ENCODE peak calls at places on chromosomes 3 and 15, in six cellular contexts. One of them, this sample, is unnamed.

GRCh38 chr3:119323401-119324107 is 29.4 kb downstream of the ARHGAP31 start:
- DNase-seq in heart left ventricle: no peak
- DNase-seq in sigmoid colon: no peak
- DNase-seq in uterus: no peak
- DNase-seq in Peyer's patch: peak; percentile 61
- DNase-seq in endothelial cell of umbilical vein: no peak
- DNase-seq in this sample: no peak

GRCh38 chr3:182682263-182683229 is 110.8 kb upstream of the ATP11B start:
- DNase-seq in heart left ventricle: peak; percentile 32
- DNase-seq in sigmoid colon: no peak
- DNase-seq in uterus: no peak
- DNase-seq in Peyer's patch: peak; percentile 69
- DNase-seq in endothelial cell of umbilical vein: peak; percentile 45
- DNase-seq in this sample: peak; percentile 18

GRCh38 chr15:92076536-92076935 is 223.0 kb downstream of the SLCO3A1 start:
- DNase-seq in heart left ventricle: no peak
- DNase-seq in sigmoid colon: no peak
- DNase-seq in uterus: no peak
- DNase-seq in Peyer's patch: no peak
- DNase-seq in endothelial cell of umbilical vein: no peak
- DNase-seq in this sample: no peak

GRCh38 chr3:172148269-172148668 is 108.9 kb downstream of the FNDC3B start:
- DNase-seq in heart left ventricle: no peak
- DNase-seq in sigmoid colon: no peak
- DNase-seq in uterus: no peak
- DNase-seq in Peyer's patch: no peak
- DNase-seq in endothelial cell of umbilical vein: peak; percentile 55
- DNase-seq in this sample: no peak

GRCh38 chr3:27326949-27327582 is 42.1 kb downstream of the NEK10 start:
- DNase-seq in heart left ventricle: no peak
- DNase-seq in sigmoid colon: no peak
- DNase-seq in uterus: no peak
- DNase-seq in Peyer's patch: no peak
- DNase-seq in endothelial cell of umbilical vein: no peak
- DNase-seq in this sample: no peak

GRCh38 chr3:63042866-63043265 is 167.7 kb upstream of the CADPS start:
- DNase-seq in heart left ventricle: no peak
- DNase-seq in sigmoid colon: no peak
- DNase-seq in uterus: no peak
- DNase-seq in Peyer's patch: no peak
- DNase-seq in endothelial cell of umbilical vein: no peak
- DNase-seq in this sample: no peak

GRCh38 chr15:30979457-30979856 is 12.0 kb downstream of the MTMR10 start:
- DNase-seq in heart left ventricle: no peak
- DNase-seq in sigmoid colon: no peak
- DNase-seq in uterus: no peak
- DNase-seq in Peyer's patch: no peak
- DNase-seq in endothelial cell of umbilical vein: no peak
- DNase-seq in this sample: no peak

GRCh38 chr3:179297971-179298725 is 24.7 kb upstream of the ZNF639 start:
- DNase-seq in heart left ventricle: no peak
- DNase-seq in sigmoid colon: no peak
- DNase-seq in uterus: no peak
- DNase-seq in Peyer's patch: no peak
- DNase-seq in endothelial cell of umbilical vein: peak; percentile 24
- DNase-seq in this sample: no peak

GRCh38 chr15:45307230-45307924 is 55.3 kb downstream of the SLC28A2 start:
- DNase-seq in heart left ventricle: no peak
- DNase-seq in sigmoid colon: no peak
- DNase-seq in uterus: no peak
- DNase-seq in Peyer's patch: no peak
- DNase-seq in endothelial cell of umbilical vein: peak; percentile 41
- DNase-seq in this sample: no peak

GRCh38 chr3:45325676-45326075 is 62.7 kb upstream of the LARS2 start:
- DNase-seq in heart left ventricle: no peak
- DNase-seq in sigmoid colon: no peak
- DNase-seq in uterus: no peak
- DNase-seq in Peyer's patch: no peak
- DNase-seq in endothelial cell of umbilical vein: no peak
- DNase-seq in this sample: no peak

GRCh38 chr15:70342141-70342540 is 244.4 kb upstream of the TLE3 start:
- DNase-seq in heart left ventricle: no peak
- DNase-seq in sigmoid colon: no peak
- DNase-seq in uterus: no peak
- DNase-seq in Peyer's patch: peak; percentile 14
- DNase-seq in endothelial cell of umbilical vein: no peak
- DNase-seq in this sample: no peak

GRCh38 chr3:64242435-64242834 is 17.2 kb upstream of the PRICKLE2 start:
- DNase-seq in heart left ventricle: no peak
- DNase-seq in sigmoid colon: no peak
- DNase-seq in uterus: no peak
- DNase-seq in Peyer's patch: no peak
- DNase-seq in endothelial cell of umbilical vein: no peak
- DNase-seq in this sample: peak; percentile 42

GRCh38 chr15:72835289-72835890 is 51.8 kb upstream of the ADPGK start:
- DNase-seq in heart left ventricle: no peak
- DNase-seq in sigmoid colon: no peak
- DNase-seq in uterus: no peak
- DNase-seq in Peyer's patch: peak; percentile 53
- DNase-seq in endothelial cell of umbilical vein: no peak
- DNase-seq in this sample: no peak

GRCh38 chr3:33173103-33173502 is 45.5 kb downstream of the SUSD5 start:
- DNase-seq in heart left ventricle: no peak
- DNase-seq in sigmoid colon: no peak
- DNase-seq in uterus: no peak
- DNase-seq in Peyer's patch: no peak
- DNase-seq in endothelial cell of umbilical vein: no peak
- DNase-seq in this sample: no peak

GRCh38 chr15:29945943-29946591 is 123.8 kb upstream of the TJP1 start:
- DNase-seq in heart left ventricle: no peak
- DNase-seq in sigmoid colon: no peak
- DNase-seq in uterus: no peak
- DNase-seq in Peyer's patch: no peak
- DNase-seq in endothelial cell of umbilical vein: no peak
- DNase-seq in this sample: no peak

GRCh38 chr15:48541659-48542334 is 103.7 kb downstream of the FBN1 start:
- DNase-seq in heart left ventricle: no peak
- DNase-seq in sigmoid colon: no peak
- DNase-seq in uterus: no peak
- DNase-seq in Peyer's patch: no peak
- DNase-seq in endothelial cell of umbilical vein: peak; percentile 27
- DNase-seq in this sample: no peak

GRCh38 chr3:31704651-31705179 is 172.0 kb downstream of the STT3B start:
- DNase-seq in heart left ventricle: no peak
- DNase-seq in sigmoid colon: no peak
- DNase-seq in uterus: no peak
- DNase-seq in Peyer's patch: peak; percentile 67
- DNase-seq in endothelial cell of umbilical vein: peak; percentile 80
- DNase-seq in this sample: no peak

GRCh38 chr15:80950291-80951078 is 39.1 kb downstream of the MESD start:
- DNase-seq in heart left ventricle: no peak
- DNase-seq in sigmoid colon: no peak
- DNase-seq in uterus: no peak
- DNase-seq in Peyer's patch: no peak
- DNase-seq in endothelial cell of umbilical vein: no peak
- DNase-seq in this sample: peak; percentile 11

GRCh38 chr15:80951941-80952340 is 37.7 kb downstream of the MESD start:
- DNase-seq in heart left ventricle: no peak
- DNase-seq in sigmoid colon: no peak
- DNase-seq in uterus: no peak
- DNase-seq in Peyer's patch: no peak
- DNase-seq in endothelial cell of umbilical vein: no peak
- DNase-seq in this sample: peak; percentile 9

GRCh38 chr15:80949756-80950155 is 39.9 kb downstream of the MESD start:
- DNase-seq in heart left ventricle: no peak
- DNase-seq in sigmoid colon: no peak
- DNase-seq in uterus: no peak
- DNase-seq in Peyer's patch: no peak
- DNase-seq in endothelial cell of umbilical vein: no peak
- DNase-seq in this sample: no peak

GRCh38 chr15:80953953-80954778 is 35.5 kb downstream of the MESD start:
- DNase-seq in heart left ventricle: no peak
- DNase-seq in sigmoid colon: no peak
- DNase-seq in uterus: no peak
- DNase-seq in Peyer's patch: no peak
- DNase-seq in endothelial cell of umbilical vein: no peak
- DNase-seq in this sample: no peak

DNA sequence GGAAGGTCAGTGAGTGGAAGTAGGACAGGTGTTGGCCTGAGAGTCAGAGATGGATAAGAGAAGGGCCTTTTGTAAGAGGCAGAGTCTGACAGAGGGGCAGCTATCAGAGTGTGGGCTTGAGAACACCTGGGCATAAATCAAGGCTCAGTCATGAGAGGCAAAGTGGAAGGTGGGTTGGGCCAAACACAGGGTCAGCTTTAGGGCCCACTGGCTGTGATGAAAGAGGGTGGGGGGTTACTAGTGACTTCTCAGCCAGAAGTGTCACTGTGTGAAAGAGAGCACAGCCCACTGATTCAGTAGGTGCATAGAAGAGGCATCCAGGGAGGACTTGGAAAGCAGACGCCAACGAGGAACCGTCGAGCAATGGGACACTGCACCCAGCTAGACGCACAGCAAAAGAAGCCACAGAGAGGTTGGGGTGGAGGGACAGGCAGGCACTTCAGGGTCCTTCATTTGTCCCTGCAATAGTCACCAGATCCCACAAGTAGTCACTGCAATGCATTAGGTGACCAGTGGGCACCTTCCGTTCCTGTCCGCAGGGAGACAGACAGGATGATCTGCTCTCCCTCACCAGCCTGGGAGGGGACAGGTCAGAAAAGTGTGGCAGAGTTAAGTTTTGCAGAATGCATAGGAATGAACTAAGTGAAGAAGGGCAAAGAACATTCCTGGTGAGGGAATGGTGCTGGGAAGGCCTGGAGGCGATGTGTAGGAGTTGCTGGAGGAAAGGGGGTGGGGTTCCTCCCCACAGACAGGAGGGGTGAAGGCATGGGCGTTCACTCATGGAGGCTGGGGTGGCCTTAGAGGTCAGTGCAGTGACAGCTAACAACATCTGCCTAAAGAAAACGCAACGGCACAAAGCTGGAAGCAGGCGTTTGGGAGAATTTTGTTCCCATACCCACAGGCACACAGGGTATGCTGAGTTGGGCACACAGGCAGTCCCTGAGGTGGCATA is 36.3 kb downstream of the MESD start:
- DNase-seq in heart left ventricle: no peak
- DNase-seq in sigmoid colon: no peak
- DNase-seq in uterus: no peak
- DNase-seq in Peyer's patch: no peak
- DNase-seq in endothelial cell of umbilical vein: no peak
- DNase-seq in this sample: peak; percentile 7
- TF ChIP-seq CTCF in heart left ventricle: no peak
- TF ChIP-seq CTCF in sigmoid colon: no peak
- TF ChIP-seq CTCF in uterus: no peak
- TF ChIP-seq CTCF in Peyer's patch: no peak
- TF ChIP-seq CTCF in endothelial cell of umbilical vein: no peak
- TF ChIP-seq CTCF in this sample: no peak

DNA sequence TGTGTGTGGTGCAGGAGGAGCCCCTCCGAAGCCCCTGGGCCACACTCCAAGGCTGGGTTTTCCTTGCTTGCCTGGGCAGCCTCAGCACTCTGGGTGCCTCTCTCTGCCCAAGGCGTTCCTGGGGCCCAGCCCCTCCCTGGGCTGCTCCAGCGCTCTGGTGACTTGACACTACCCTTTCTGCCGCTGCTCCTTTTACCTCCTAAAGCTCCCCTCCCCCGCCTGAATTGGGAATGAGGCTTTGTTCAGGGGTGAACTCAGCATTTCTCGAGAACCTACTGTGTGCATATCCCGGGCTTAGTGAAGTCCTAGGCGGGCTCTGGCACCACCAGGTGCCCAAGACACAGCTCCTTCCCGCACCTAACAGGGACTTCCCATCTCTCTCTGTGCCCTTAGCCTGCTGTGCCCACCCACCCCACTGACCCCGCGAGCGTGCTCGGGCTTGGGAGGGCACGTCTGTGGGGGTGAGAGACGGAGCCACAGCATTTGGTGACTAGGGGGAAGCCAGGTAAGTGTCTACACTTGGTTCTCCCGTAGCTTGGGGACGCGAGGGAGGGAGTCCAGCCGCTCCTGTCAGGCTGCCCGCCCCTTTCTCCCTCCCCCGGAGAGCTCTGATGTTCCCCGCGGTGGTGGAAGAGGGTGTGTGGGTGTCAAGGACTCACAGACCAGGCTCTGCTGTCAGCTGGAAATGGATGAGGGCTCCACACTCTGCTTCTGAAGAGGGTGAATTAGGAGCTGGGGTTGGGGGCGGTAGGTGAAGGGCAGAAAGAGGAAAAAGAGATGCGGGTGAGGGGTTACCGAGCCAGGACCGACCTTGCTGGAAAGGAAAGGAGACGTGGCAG is 1.1 kb upstream of the BAHD1 start:
- DNase-seq in heart left ventricle: peak; percentile 39
- DNase-seq in sigmoid colon: no peak
- DNase-seq in uterus: peak; percentile 57
- DNase-seq in Peyer's patch: peak; percentile 65
- DNase-seq in endothelial cell of umbilical vein: peak; percentile 17
- DNase-seq in this sample: peak; percentile 77
- TF ChIP-seq POLR2A in heart left ventricle: no peak
- TF ChIP-seq POLR2A in sigmoid colon: no peak
- TF ChIP-seq POLR2A in uterus: no peak
- TF ChIP-seq POLR2A in Peyer's patch: no peak
- TF ChIP-seq POLR2A in endothelial cell of umbilical vein: no peak
- TF ChIP-seq POLR2A in this sample: peak; percentile 28

DNA sequence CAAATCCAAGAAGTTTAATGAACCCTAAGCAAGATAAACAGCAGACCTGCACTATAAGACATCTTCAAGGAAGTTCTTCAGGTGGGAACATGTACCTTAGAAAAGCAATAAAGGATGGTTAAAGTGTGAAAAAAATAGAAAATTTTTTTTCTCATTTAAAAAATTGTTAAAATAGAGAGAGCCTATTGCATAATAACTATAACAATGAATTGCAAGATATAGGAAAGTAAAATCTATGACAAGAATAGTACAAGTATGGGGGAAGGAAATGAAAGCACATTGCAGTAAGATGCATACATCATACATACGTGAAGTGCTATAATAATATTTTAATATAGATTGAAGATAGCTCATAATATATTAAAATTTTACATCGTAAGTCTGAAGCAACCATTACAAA is 310.1 kb upstream of the KCNMB2 start:
- DNase-seq in heart left ventricle: no peak
- DNase-seq in sigmoid colon: no peak
- DNase-seq in uterus: no peak
- DNase-seq in Peyer's patch: no peak
- DNase-seq in endothelial cell of umbilical vein: no peak
- DNase-seq in this sample: no peak
- H3K4me1 ChIP-seq in heart left ventricle: no peaks in the 10 kb centered on the region
- H3K4me1 ChIP-seq in sigmoid colon: no peaks in the 10 kb centered on the region
- H3K4me1 ChIP-seq in uterus: no peaks in the 10 kb centered on the region
- H3K4me1 ChIP-seq in Peyer's patch: no peaks in the 10 kb centered on the region
- H3K4me1 ChIP-seq in endothelial cell of umbilical vein: no peaks in the 10 kb centered on the region
- H3K4me1 ChIP-seq in this sample: no peaks in the 10 kb centered on the region

DNA sequence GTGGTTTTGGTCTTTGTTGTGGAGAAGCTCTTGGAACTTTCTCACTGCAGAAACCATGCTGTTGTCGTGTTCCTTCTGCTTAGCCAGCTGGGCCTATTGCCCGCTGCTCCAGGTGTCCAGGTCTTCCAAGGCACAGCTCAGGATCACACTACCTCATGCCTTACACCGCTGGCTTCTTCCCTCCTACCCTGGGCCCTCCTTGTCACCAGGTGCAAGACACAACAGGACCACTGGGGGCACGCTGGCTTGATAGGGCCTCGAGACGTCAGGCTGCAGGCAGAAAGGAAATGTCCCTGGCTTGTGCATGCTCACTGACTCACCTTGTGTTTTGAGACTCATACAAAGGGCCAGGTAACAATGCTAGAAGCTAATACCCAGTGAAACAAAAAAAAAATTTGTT is 32.3 kb downstream of the PAQR9 start:
- DNase-seq in heart left ventricle: no peak
- DNase-seq in sigmoid colon: no peak
- DNase-seq in uterus: no peak
- DNase-seq in Peyer's patch: no peak
- DNase-seq in endothelial cell of umbilical vein: no peak
- DNase-seq in this sample: no peak
- TF ChIP-seq CTCF in heart left ventricle: no peak
- TF ChIP-seq CTCF in sigmoid colon: no peak
- TF ChIP-seq CTCF in uterus: no peak
- TF ChIP-seq CTCF in Peyer's patch: no peak
- TF ChIP-seq CTCF in endothelial cell of umbilical vein: no peak
- TF ChIP-seq CTCF in this sample: no peak